ENCODE peak calls at places on chromosome 5, in six cellular contexts. X is tibial artery; Z is tibial nerve; P is stimulated activated CD8-positive, alpha-beta memory T cell treated with anti-CD3 and anti-CD28 coated beads, Interleukin-7, amount 100 ng/mL, for 24 hours; C is hypothalamus; J is stimulated activated CD4-positive, alpha-beta T cell treated with anti-CD3 and anti-CD28 coated beads, Interleukin-1b, Interleukin-23, amount 100 ng/mL, for 1 hour. U is an unnamed sample.

GRCh38 chr5:156556666-156557401 is 229.9 kb downstream of the SGCD start:
- DNase-seq in X (no peak), J (no peak), C (no peak), P (no peak), Z (no peak), U (no peak)

GRCh38 chr5:106755789-106756188 is 914.9 kb downstream of the EFNA5 start:
- DNase-seq in Z (no peak), C (no peak), P (no peak), J (no peak), X (no peak), U (no peak)

GRCh38 chr5:177495243-177496060 is 2.0 kb downstream of the PDLIM7 start:
- DNase-seq in X (peak), Z (no peak), C (no peak), J (no peak), P (no peak), U (no peak)

GRCh38 chr5:50711280-50711679 is 44.8 kb downstream of the PARP8 start:
- DNase-seq in X (no peak), C (no peak), Z (no peak), P (no peak), J (peak), U (peak)

GRCh38 chr5:174563899-174564298 is 160.5 kb upstream of the MSX2 start:
- DNase-seq in P (no peak), C (no peak), J (no peak), Z (no peak), X (no peak), U (no peak)

GRCh38 chr5:9604416-9604815 is 25.7 kb downstream of the TAS2R1 start:
- DNase-seq in Z (no peak), J (no peak), X (no peak), C (no peak), P (no peak), U (no peak)

GRCh38 chr5:3303777-3304176 is 291.9 kb upstream of the IRX1 start:
- DNase-seq in X (no peak), J (no peak), P (no peak), Z (no peak), C (no peak), U (no peak)

GRCh38 chr5:168353216-168353957 is 61.9 kb downstream of the WWC1 start:
- DNase-seq in Z (no peak), X (no peak), J (no peak), C (no peak), P (no peak), U (no peak)

GRCh38 chr5:109907751-109908150 is 218.0 kb downstream of the MAN2A1 start:
- DNase-seq in P (no peak), X (no peak), C (no peak), J (no peak), Z (no peak), U (no peak)

GRCh38 chr5:151572657-151573368 is 18.3 kb downstream of the FAT2 start:
- DNase-seq in C (no peak), Z (no peak), J (no peak), X (no peak), P (no peak), U (no peak)

GRCh38 chr5:145568581-145568980 is 266.6 kb downstream of the PRELID2 start:
- DNase-seq in J (no peak), P (no peak), Z (no peak), C (no peak), X (no peak), U (no peak)

GRCh38 chr5:173835131-173835530 is 53.0 kb upstream of the CPEB4 start:
- DNase-seq in Z (no peak), X (no peak), J (no peak), P (no peak), C (no peak), U (no peak)

GRCh38 chr5:63401434-63402046 is 560.7 kb downstream of the HTR1A start:
- DNase-seq in P (no peak), C (no peak), Z (peak), X (peak), J (no peak), U (peak)

GRCh38 chr5:179163236-179164155 is 103.3 kb downstream of the ZNF354C start:
- DNase-seq in Z (no peak), J (no peak), P (no peak), X (no peak), C (no peak), U (no peak)

GRCh38 chr5:142221091-142221860 is 103.5 kb downstream of the SPRY4 start:
- DNase-seq in P (no peak), C (no peak), J (no peak), X (no peak), Z (no peak), U (no peak)

GRCh38 chr5:15763754-15764153 is 263.8 kb downstream of the FBXL7 start:
- DNase-seq in J (no peak), Z (no peak), X (no peak), C (no peak), P (no peak), U (no peak)

GRCh38 chr5:112576298-112576925 is 157.3 kb upstream of the EPB41L4A start:
- DNase-seq in C (no peak), Z (no peak), X (no peak), J (no peak), P (no peak), U (no peak)

GRCh38 chr5:160930361-160930760 is 78.3 kb upstream of the ATP10B start:
- DNase-seq in P (no peak), X (no peak), C (no peak), J (no peak), Z (no peak), U (no peak)

GRCh38 chr5:40904205-40904993 is 4.9 kb upstream of the C7 start:
- DNase-seq in Z (peak), J (no peak), C (no peak), P (no peak), X (peak), U (peak)

GRCh38 chr5:114678778-114679177 is 316.9 kb downstream of the KCNN2 start:
- DNase-seq in Z (no peak), C (no peak), X (no peak), P (no peak), J (no peak), U (no peak)

GRCh38 chr5:123450114-123450513 is 26.9 kb upstream of the CEP120 start:
- DNase-seq in J (no peak), X (no peak), P (no peak), Z (no peak), C (no peak), U (no peak)

GRCh38 chr5:171484460-171484899 is 65.0 kb downstream of the FGF18 start:
- DNase-seq in J (peak), Z (no peak), C (no peak), P (peak), X (no peak), U (no peak)

GRCh38 chr5:32090755-32091128 is 83.4 kb downstream of the GOLPH3 start:
- DNase-seq in X (no peak), P (no peak), Z (no peak), C (no peak), J (no peak), U (no peak)

GRCh38 chr5:98796197-98796972 is 22.9 kb downstream of the RGMB start:
- DNase-seq in Z (no peak), J (no peak), X (no peak), P (no peak), C (no peak), U (no peak)

GRCh38 chr5:111997308-111998159 is 240.5 kb upstream of the NREP start:
- DNase-seq in Z (no peak), P (no peak), C (no peak), X (no peak), J (no peak), U (no peak)

GRCh38 chr5:18264126-18264882 is 630.0 kb downstream of the TAF11L14 start:
- DNase-seq in C (no peak), J (no peak), X (no peak), P (no peak), Z (no peak), U (no peak)

GRCh38 chr5:54673523-54674225 is 156.1 kb downstream of the SNX18 start:
- DNase-seq in Z (no peak), J (no peak), C (no peak), X (peak), P (peak), U (peak)

GRCh38 chr5:151699071-151699901 is 12.6 kb upstream of the SPARC start:
- DNase-seq in Z (peak), C (no peak), J (no peak), P (no peak), X (peak), U (no peak)

GRCh38 chr5:111735829-111736228 is 21.2 kb downstream of the NREP start:
- DNase-seq in P (no peak), X (peak), Z (no peak), J (no peak), C (no peak), U (no peak)